ENCODE peak calls at places on chromosome 22, in six cellular contexts. One of them, this sample, is unnamed.

GRCh38 chr22:27512283-27512761 is 289.2 kb downstream of the MN1 start:
- DNase-seq in H1: no peak
- DNase-seq in HCT116: no peak
- DNase-seq in HepG2: no peak
- DNase-seq in GM12878: no peak
- DNase-seq in K562: no peak
- DNase-seq in this sample: no peak

GRCh38 chr22:39456262-39457046 is at the start of gene MGAT3:
- DNase-seq in K562: no peak
- DNase-seq in HepG2: no peak
- DNase-seq in H1: no peak
- DNase-seq in GM12878: no peak
- DNase-seq in HCT116: no peak
- DNase-seq in this sample: no peak

GRCh38 chr22:36486619-36487384 is 5.4 kb upstream of the TXN2 start:
- DNase-seq in HepG2: peak
- DNase-seq in K562: no peak
- DNase-seq in HCT116: no peak
- DNase-seq in H1: peak
- DNase-seq in GM12878: no peak
- DNase-seq in this sample: no peak

GRCh38 chr22:29587938-29588699 is 7.2 kb upstream of the NIPSNAP1 start:
- DNase-seq in HepG2: peak
- DNase-seq in HCT116: no peak
- DNase-seq in K562: no peak
- DNase-seq in GM12878: no peak
- DNase-seq in H1: no peak
- DNase-seq in this sample: no peak

GRCh38 chr22:17411213-17411612 is 42.0 kb downstream of the CECR2 start:
- DNase-seq in H1: no peak
- DNase-seq in GM12878: no peak
- DNase-seq in HepG2: no peak
- DNase-seq in K562: no peak
- DNase-seq in HCT116: no peak
- DNase-seq in this sample: no peak

GRCh38 chr22:29092243-29092642 is 19.4 kb downstream of the KREMEN1 start:
- DNase-seq in HepG2: no peak
- DNase-seq in GM12878: no peak
- DNase-seq in K562: no peak
- DNase-seq in HCT116: no peak
- DNase-seq in H1: no peak
- DNase-seq in this sample: no peak

GRCh38 chr22:47042116-47042825 is 279.8 kb downstream of the TBC1D22A start:
- DNase-seq in HepG2: no peak
- DNase-seq in H1: no peak
- DNase-seq in HCT116: no peak
- DNase-seq in K562: no peak
- DNase-seq in GM12878: no peak
- DNase-seq in this sample: no peak

GRCh38 chr22:19224557-19224956 is 46.0 kb upstream of the SLC25A1 start:
- DNase-seq in HepG2: no peak
- DNase-seq in H1: no peak
- DNase-seq in HCT116: no peak
- DNase-seq in K562: no peak
- DNase-seq in GM12878: no peak
- DNase-seq in this sample: no peak

GRCh38 chr22:49331223-49331815 is 496.4 kb downstream of the BRD1 start:
- DNase-seq in HCT116: no peak
- DNase-seq in HepG2: no peak
- DNase-seq in H1: peak
- DNase-seq in GM12878: no peak
- DNase-seq in K562: no peak
- DNase-seq in this sample: no peak

GRCh38 chr22:42915980-42916765 is 59.1 kb upstream of the ARFGAP3 start:
- DNase-seq in HepG2: peak
- DNase-seq in GM12878: no peak
- DNase-seq in H1: peak
- DNase-seq in HCT116: no peak
- DNase-seq in K562: no peak
- DNase-seq in this sample: peak

GRCh38 chr22:39727541-39727940 is 157.0 kb downstream of the CACNA1I start:
- DNase-seq in GM12878: no peak
- DNase-seq in HepG2: no peak
- DNase-seq in K562: no peak
- DNase-seq in H1: peak
- DNase-seq in HCT116: no peak
- DNase-seq in this sample: no peak

GRCh38 chr22:18121436-18122253 is 11.0 kb downstream of the TUBA8 start:
- DNase-seq in H1: no peak
- DNase-seq in HepG2: peak
- DNase-seq in HCT116: no peak
- DNase-seq in GM12878: no peak
- DNase-seq in K562: no peak
- DNase-seq in this sample: peak

GRCh38 chr22:29716814-29717213 is 3.0 kb upstream of the CABP7 start:
- DNase-seq in GM12878: no peak
- DNase-seq in H1: peak
- DNase-seq in HepG2: peak
- DNase-seq in HCT116: peak
- DNase-seq in K562: peak
- DNase-seq in this sample: peak

GRCh38 chr22:50314455-50315288 is 7.2 kb upstream of the PLXNB2 start:
- DNase-seq in K562: peak
- DNase-seq in HepG2: no peak
- DNase-seq in GM12878: peak
- DNase-seq in HCT116: no peak
- DNase-seq in H1: peak
- DNase-seq in this sample: no peak

GRCh38 chr22:19802001-19802880 is 41.7 kb downstream of the TBX1 start:
- DNase-seq in HCT116: no peak
- DNase-seq in HepG2: no peak
- DNase-seq in K562: no peak
- DNase-seq in GM12878: no peak
- DNase-seq in H1: no peak
- DNase-seq in this sample: no peak

GRCh38 chr22:39556970-39557811 is 13.4 kb upstream of the CACNA1I start:
- DNase-seq in K562: peak
- DNase-seq in HCT116: no peak
- DNase-seq in HepG2: no peak
- DNase-seq in GM12878: no peak
- DNase-seq in H1: no peak
- DNase-seq in this sample: no peak

GRCh38 chr22:47165338-47165931 is 403.0 kb downstream of the TBC1D22A start:
- DNase-seq in K562: no peak
- DNase-seq in HepG2: no peak
- DNase-seq in GM12878: no peak
- DNase-seq in H1: no peak
- DNase-seq in HCT116: no peak
- DNase-seq in this sample: no peak

GRCh38 chr22:44337658-44338004 is 24.9 kb upstream of the SHISAL1 start:
- DNase-seq in HCT116: no peak
- DNase-seq in HepG2: no peak
- DNase-seq in H1: no peak
- DNase-seq in K562: peak
- DNase-seq in GM12878: no peak
- DNase-seq in this sample: no peak
- TF ChIP-seq ZNF274 in HCT116: no peak
- TF ChIP-seq ZNF274 in HepG2: no peak
- TF ChIP-seq ZNF274 in H1: no peak
- TF ChIP-seq ZNF274 in K562: no peak
- TF ChIP-seq ZNF274 in GM12878: no peak
- TF ChIP-seq ZNF274 in this sample: no peak

GRCh38 chr22:24247564-24248344 is 2.9 kb upstream of the GGT5 start:
- DNase-seq in K562: peak
- DNase-seq in H1: peak
- DNase-seq in GM12878: no peak
- DNase-seq in HepG2: peak
- DNase-seq in HCT116: peak
- DNase-seq in this sample: peak

GRCh38 chr22:24244144-24244787 is 616 bp downstream of the GGT5 start:
- DNase-seq in HCT116: no peak
- DNase-seq in GM12878: no peak
- DNase-seq in HepG2: no peak
- DNase-seq in H1: no peak
- DNase-seq in K562: peak
- DNase-seq in this sample: no peak

DNA sequence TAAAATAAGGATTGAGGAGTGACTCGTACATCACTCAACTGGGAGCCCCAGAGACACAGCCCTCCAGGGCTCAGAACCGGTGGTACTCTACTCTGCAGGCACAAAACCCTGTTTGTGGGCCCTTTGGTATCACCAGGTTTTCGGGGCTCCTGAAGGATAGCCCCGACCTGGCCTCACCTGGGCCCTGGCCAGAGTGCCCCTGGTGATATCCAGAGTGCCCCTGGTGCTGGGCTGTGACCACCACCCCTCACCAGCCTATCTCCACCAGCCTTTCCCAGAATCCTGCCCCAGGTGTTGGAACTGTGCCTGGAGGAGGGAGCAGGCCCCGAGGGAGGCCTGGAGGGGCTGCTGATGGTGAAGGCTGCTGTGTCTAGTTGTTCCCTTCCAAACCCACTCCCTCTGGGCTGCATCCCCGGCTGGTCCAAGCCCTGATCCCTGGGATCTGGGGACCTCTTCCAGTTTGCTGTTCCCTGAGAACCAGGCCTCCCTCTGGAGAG is 2.2 kb upstream of the GGT5 start:
- DNase-seq in H1: no peak
- DNase-seq in K562: peak
- DNase-seq in HepG2: no peak
- DNase-seq in HCT116: no peak
- DNase-seq in GM12878: no peak
- DNase-seq in this sample: no peak
- H3K9ac ChIP-seq in H1: no peak
- H3K9ac ChIP-seq in K562: no peak
- H3K9ac ChIP-seq in HepG2: no peak
- H3K9ac ChIP-seq in HCT116: peak
- H3K9ac ChIP-seq in GM12878: no peak
- H3K9ac ChIP-seq in this sample: no peak

GRCh38 chr22:38049812-38050619 is 7.2 kb upstream of the PICK1 start:
- DNase-seq in HCT116: no peak
- DNase-seq in K562: no peak
- DNase-seq in GM12878: no peak
- DNase-seq in HepG2: no peak
- DNase-seq in H1: no peak
- DNase-seq in this sample: no peak

GRCh38 chr22:38051261-38051660 is 5.9 kb upstream of the PICK1 start:
- DNase-seq in K562: no peak
- DNase-seq in HCT116: no peak
- DNase-seq in HepG2: no peak
- DNase-seq in H1: no peak
- DNase-seq in GM12878: no peak
- DNase-seq in this sample: no peak

GRCh38 chr22:38056969-38057841 is at the start of gene PICK1:
- DNase-seq in GM12878: peak
- DNase-seq in H1: peak
- DNase-seq in HCT116: peak
- DNase-seq in K562: peak
- DNase-seq in HepG2: peak
- DNase-seq in this sample: peak

GRCh38 chr22:38050720-38051119 is 6.5 kb upstream of the PICK1 start:
- DNase-seq in H1: no peak
- DNase-seq in GM12878: no peak
- DNase-seq in HCT116: no peak
- DNase-seq in K562: no peak
- DNase-seq in HepG2: no peak
- DNase-seq in this sample: no peak

GRCh38 chr22:38051900-38052862 is 5.0 kb upstream of the PICK1 start:
- DNase-seq in HCT116: peak
- DNase-seq in HepG2: peak
- DNase-seq in H1: peak
- DNase-seq in GM12878: peak
- DNase-seq in K562: peak
- DNase-seq in this sample: peak
- TF ChIP-seq ZNF274 in HCT116: no peak
- TF ChIP-seq ZNF274 in HepG2: peak
- TF ChIP-seq ZNF274 in H1: no peak
- TF ChIP-seq ZNF274 in GM12878: no peak
- TF ChIP-seq ZNF274 in K562: no peak
- TF ChIP-seq ZNF274 in this sample: no peak

DNA sequence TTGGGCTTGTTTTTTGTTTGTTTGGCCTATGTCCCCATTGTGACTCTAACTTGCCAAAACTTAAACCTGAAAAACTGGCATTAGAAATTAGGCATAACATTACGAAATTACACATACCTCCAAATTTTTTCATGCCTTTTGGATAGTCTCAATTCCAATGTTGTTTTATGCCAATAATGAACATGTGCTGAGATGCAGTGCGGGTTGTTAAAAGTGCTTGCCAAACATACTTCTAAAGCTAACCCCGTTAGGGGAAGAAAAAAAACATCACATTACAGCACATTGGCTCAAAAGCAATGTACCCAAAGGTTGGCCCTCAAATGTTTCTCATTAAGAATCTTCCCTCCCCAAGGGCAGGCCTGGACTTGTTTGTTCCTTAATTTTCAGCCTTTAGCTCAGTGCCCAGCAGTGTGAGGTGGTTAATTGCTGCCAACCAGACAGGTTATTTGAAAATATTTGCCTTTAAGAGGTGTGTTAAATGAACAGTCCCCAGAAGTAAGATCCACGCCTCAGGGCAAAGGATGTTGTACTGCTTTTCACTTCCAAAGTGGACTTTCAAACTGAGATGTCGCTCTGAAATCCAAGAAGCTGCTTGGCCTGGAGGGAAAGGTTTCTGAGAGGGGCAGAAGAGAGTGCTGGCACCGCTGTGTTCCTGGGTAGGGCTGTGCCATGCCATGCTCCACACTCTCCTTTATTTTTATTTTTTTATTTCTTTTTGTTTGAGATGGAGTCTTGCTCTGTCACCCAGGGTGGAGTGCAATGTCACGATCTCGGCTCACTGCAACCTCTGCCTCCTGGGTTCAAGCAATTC is 32.9 kb upstream of the FBLN1 start:
- DNase-seq in HCT116: no peak
- DNase-seq in K562: no peak
- DNase-seq in H1: no peak
- DNase-seq in GM12878: no peak
- DNase-seq in HepG2: no peak
- DNase-seq in this sample: no peak
- H3K9ac ChIP-seq in HCT116: no peak
- H3K9ac ChIP-seq in K562: no peak
- H3K9ac ChIP-seq in H1: no peak
- H3K9ac ChIP-seq in GM12878: no peak
- H3K9ac ChIP-seq in HepG2: no peak
- H3K9ac ChIP-seq in this sample: peak